ENCODE peak calls at places on chromosomes 16 and 17, in four cellular contexts. R is SK-N-SH, J is GM12878, X is H1. C is an unnamed sample.

GRCh38 chr17:45410144-45411091 is 22.3 kb downstream of the ARHGAP27 start:
- DNase-seq in R (peak), J (no peak), X (no peak), C (no peak)

GRCh38 chr16:22816475-22816874 is 2.5 kb downstream of the HS3ST2 start:
- DNase-seq in X (no peak), R (no peak), J (no peak), C (no peak)

GRCh38 chr16:12147681-12148479 is 171.3 kb downstream of the SNX29 start:
- DNase-seq in X (peak), J (no peak), R (no peak), C (no peak)

GRCh38 chr16:49465661-49466528 is 92.3 kb downstream of the C16orf78 start:
- DNase-seq in J (no peak), R (no peak), X (peak), C (no peak)

GRCh38 chr16:89063768-89064320 is 29.8 kb upstream of the ACSF3 start:
- DNase-seq in J (no peak), R (no peak), X (no peak), C (no peak)

GRCh38 chr16:84159800-84160199 is 14.7 kb downstream of the DNAAF1 start:
- DNase-seq in J (no peak), R (no peak), X (no peak), C (no peak)

GRCh38 chr17:66152756-66153155 is 39.2 kb downstream of the CEP112 start:
- DNase-seq in X (no peak), R (no peak), J (no peak), C (no peak)

GRCh38 chr17:47660064-47660492 is 10.4 kb downstream of the KPNB1 start:
- DNase-seq in J (peak), X (no peak), R (no peak), C (no peak)

GRCh38 chr17:56744721-56745120 is 89.0 kb downstream of the C17orf67 start:
- DNase-seq in R (no peak), J (no peak), X (no peak), C (no peak)

GRCh38 chr17:5237541-5238016 is 2.9 kb upstream of the SCIMP start:
- DNase-seq in J (peak), R (peak), X (peak), C (peak)

GRCh38 chr16:46427340-46428107 is 193.7 kb downstream of the SHCBP1 start:
- DNase-seq in J (no peak), X (no peak), R (no peak), C (no peak)

GRCh38 chr16:89094252-89094901 is 725 bp downstream of the ACSF3 start:
- DNase-seq in R (peak), X (no peak), J (no peak), C (no peak)

GRCh38 chr16:64829678-64830077 is 292.2 kb downstream of the CDH11 start:
- DNase-seq in X (no peak), J (no peak), R (no peak), C (no peak)

GRCh38 chr17:12983986-12984932 is 33.6 kb downstream of the ELAC2 start:
- DNase-seq in J (no peak), R (no peak), X (no peak), C (no peak)

GRCh38 chr17:19733953-19734526 is 14.1 kb downstream of the ALDH3A1 start:
- DNase-seq in J (no peak), X (no peak), R (no peak), C (no peak)

GRCh38 chr17:75778861-75779249 is 5.8 kb upstream of the UNK start:
- DNase-seq in R (no peak), X (no peak), J (no peak), C (no peak)

GRCh38 chr16:676565-677297 is 1.3 kb downstream of the RHBDL1 start:
- DNase-seq in J (no peak), R (no peak), X (peak), C (no peak)

GRCh38 chr16:20740007-20740883 is 1.4 kb downstream of the THUMPD1 start:
- DNase-seq in X (no peak), R (peak), J (no peak), C (no peak)

GRCh38 chr17:7888184-7888920 is at the start of gene CHD3:
- DNase-seq in J (no peak), R (no peak), X (no peak), C (no peak)

GRCh38 chr16:19884021-19884485 is 595 bp downstream of the GPRC5B start:
- DNase-seq in R (peak), X (peak), J (no peak), C (peak)

GRCh38 chr16:64238576-64238975 is 883.3 kb downstream of the CDH11 start:
- DNase-seq in X (no peak), J (no peak), R (no peak), C (no peak)

GRCh38 chr16:11105038-11105903 is 150.7 kb downstream of the SOCS1 start:
- DNase-seq in R (peak), J (peak), X (no peak), C (peak)

GRCh38 chr16:3058173-3059030 is 7.0 kb upstream of the IL32 start:
- DNase-seq in R (peak), X (peak), J (no peak), C (peak)

GRCh38 chr16:28326881-28327610 is 34.7 kb downstream of the SBK1 start:
- DNase-seq in R (peak), X (peak), J (no peak), C (peak)

GRCh38 chr16:27740496-27741201 is 190.7 kb downstream of the KATNIP start:
- DNase-seq in J (no peak), X (no peak), R (no peak), C (no peak)

GRCh38 chr16:12558641-12559040 is 245.0 kb downstream of the CPPED1 start:
- DNase-seq in J (no peak), X (no peak), R (no peak), C (no peak)

GRCh38 chr17:63826468-63827001 is 696 bp upstream of the PSMC5 start:
- DNase-seq in X (peak), J (no peak), R (peak), C (no peak)

GRCh38 chr16:29745126-29745852 is 501 bp downstream of the C16orf54 start:
- DNase-seq in J (no peak), X (no peak), R (no peak), C (no peak)

GRCh38 chr17:17570207-17570797 is 21.2 kb downstream of the PEMT start:
- DNase-seq in R (peak), X (peak), J (no peak), C (peak)

GRCh38 chr17:61395409-61395982 is 4.1 kb upstream of the TBX2 start:
- DNase-seq in X (peak), J (no peak), R (no peak), C (no peak)

GRCh38 chr17:66518677-66519076 is 216.3 kb downstream of the PRKCA start:
- DNase-seq in J (no peak), R (peak), X (no peak), C (no peak)

DNA sequence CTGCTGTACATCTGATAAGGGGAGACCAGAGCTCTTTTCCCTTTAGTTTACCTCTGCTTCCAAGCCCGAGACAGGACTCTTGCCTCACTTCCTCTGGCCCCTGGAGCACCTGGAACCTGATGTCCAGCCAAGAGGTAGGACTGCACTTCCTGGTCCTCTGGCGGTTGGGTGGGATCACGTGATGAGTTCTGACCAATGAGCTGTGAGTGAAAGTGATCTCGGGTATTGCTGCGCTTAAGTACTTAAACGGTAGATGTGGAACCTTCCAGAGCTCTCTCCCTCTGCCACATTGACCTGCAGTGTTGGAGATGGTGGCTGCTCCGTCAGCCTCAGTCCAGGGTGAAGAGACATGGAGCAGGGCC is 67.0 kb downstream of the SMPD3 start:
- DNase-seq in R (no peak), J (no peak), X (no peak), C (peak)
- H3K9ac ChIP-seq in R (no peak), J (no peak), X (no peak), C (no peak)

DNA sequence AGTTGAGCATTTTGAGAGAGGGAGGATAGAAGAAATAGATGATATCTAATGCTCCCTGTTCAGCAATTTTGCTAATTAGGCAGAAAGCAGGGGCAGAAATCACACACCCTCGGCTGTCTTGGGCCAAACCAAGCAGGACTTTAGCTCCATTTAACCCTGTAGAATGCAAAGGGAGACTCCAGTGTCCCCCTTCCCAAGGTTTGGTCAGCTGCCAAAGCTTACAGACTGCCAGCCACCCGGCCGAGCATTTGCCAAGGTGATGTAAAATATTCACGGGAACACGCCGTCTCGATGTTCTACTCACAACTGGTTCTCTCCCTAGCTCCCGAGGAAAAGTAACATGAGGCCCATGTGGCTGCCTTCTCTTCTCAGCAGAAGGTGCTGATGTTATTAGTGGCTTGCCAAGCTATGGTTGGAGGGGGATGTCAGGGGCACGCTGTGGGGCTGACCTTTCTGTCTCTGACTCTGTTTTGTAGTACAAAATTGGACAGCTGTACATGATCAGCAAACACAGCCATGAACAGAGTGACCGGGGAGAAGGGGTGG is 155.3 kb downstream of the PITPNC1 start:
- DNase-seq in J (no peak), X (no peak), R (no peak), C (no peak)
- TF ChIP-seq NRF1 in J (no peak), X (no peak), R (no peak), C (no peak)

DNA sequence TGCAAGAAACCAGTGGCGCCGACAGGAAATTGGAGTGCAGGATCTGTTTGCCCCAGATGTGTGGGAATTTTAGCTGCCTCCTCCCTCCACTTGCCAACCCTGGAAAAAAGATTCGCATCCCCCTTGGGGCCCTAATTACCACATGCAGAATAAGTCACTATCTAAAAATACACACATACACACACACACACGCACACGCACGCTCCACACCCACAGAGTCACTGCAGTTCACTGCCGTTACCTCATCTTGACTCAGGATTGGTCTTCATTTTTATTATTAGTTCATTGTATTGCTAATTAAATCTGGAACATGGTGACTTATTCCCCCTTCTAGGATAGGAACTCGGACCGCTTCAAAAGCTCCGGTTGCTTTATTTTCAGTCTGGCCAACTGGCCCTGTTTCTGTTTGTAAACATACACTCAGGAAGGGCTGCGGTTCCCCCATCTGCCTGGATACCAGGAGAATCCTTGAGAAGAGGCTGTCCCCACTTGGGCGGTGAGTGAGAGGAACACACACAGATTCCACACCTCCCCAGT is 241.6 kb upstream of the SALL1 start:
- DNase-seq in X (peak), R (no peak), J (no peak), C (no peak)
- H3K9ac ChIP-seq in X (no peak), R (no peak), J (no peak), C (no peak)

DNA sequence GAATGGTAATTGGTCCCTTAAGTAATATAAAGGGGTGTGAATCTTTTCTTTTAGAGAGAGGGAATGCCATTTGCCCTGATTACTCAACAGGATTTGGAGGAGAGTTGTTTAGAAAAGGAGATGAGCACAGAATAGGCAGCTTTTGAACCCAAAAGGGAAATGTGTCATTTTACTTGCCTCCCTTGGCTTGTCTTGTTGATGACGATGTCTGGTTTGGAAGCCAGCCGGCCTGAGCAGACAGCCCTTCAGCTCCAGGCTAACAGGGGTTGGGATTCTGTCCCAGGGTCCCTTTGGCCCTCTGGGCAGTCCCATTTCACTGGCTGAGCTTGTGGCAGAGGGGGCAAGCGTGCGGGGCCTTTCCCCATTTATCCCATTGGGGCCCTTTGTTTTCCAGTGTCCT is 22.3 kb upstream of the PRKAR1A start:
- DNase-seq in R (no peak), X (no peak), J (no peak), C (no peak)
- TF ChIP-seq NRF1 in R (no peak), X (no peak), J (no peak), C (no peak)

DNA sequence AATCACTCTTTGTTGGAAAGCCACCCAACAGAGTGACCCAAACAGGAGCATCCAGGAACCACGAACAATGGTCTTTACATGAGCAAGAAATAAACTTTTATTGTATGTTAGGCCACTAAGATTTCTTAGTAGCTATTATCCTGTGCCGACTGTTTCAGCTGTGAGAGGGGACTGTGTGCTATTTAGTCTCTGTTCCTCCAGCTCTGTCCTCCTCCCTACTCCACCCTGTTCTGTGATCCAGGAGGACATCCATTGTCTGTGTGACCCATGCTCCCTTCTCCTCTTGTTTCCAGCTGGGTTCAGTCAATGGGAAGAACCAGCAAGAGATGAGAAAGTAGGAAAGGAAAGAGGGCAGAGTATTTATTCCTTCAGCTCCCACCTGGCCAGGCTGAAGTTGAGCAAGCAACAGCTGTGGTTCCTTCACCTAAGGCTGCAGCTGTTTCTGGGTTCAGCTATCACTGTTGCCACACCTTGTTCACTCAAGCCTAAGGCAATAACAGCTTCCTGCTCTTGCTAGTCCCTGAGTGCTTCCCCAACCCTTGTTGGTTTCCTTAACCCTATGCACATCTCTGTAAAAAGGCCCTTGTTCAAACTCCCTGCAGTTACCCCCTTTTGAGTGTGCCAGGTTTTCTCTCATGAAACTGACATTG is 14.9 kb upstream of the B4GALNT2 start:
- DNase-seq in X (no peak), R (no peak), J (no peak), C (no peak)
- H3K9ac ChIP-seq in X (no peak), R (no peak), J (no peak), C (no peak)

DNA sequence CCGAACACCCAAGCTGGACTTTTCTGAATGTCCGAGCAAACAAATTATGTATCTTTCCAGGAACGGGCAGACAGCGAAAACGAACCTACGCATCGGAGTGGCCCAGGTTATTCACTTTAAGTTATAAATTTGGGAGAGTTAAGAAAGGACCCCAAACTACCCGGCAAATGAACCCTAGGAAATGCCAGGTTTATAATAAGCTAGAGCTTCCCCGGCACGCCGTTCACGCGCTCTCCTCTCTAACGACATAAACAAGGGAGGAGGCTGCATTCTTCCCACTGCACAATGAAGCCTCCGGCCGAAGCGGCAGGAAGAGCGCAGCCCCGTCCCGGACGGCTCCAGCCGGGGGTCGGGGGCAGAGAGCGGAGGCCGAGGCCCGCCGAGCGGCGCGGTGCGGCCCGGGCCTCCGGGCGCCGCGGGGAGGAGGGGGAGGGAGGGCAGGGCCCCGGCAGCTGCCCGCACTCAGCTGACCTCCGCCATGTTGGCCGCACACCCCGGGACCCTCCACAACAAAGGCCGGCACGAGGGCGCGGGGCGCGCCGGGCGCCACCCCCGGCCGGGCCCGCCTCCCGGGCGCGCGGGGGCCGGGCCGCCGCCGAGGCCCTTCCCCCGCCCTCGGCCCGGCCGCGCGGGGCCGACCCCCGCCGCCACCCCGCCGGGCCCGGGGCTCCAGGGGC is 770 bp downstream of the SIAH1 start:
- DNase-seq in R (peak), J (no peak), X (peak), C (peak)
- TF ChIP-seq NRF1 in R (no peak), J (no peak), X (no peak), C (no peak)

GRCh38 chr16:5768445-5768844 is 670.9 kb upstream of the EEF2KMT start:
- DNase-seq in J (no peak), X (no peak), R (no peak), C (no peak)

GRCh38 chr16:5770118-5770517 is 672.5 kb upstream of the EEF2KMT start:
- DNase-seq in X (no peak), J (no peak), R (no peak), C (no peak)

DNA sequence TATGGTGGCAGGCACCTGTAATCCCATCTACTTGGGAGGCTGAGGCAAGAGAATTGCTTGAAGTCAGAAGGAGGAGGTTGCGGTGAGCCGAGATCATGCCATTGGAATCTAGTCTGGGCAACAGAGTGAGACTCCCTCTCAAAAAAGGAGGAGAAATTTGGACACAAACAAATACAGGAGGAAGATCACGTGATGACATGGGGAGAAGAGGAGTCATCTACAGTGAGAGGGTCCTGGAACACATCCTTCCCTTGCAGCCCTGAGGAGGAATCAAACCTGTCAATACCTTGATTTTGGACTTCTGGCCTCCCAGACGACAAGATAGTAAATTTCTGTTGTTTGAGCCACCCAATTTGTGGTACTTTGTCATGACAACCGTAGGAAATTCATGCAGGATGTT is 671.9 kb upstream of the EEF2KMT start:
- DNase-seq in R (no peak), X (no peak), J (no peak), C (no peak)
- H3K9ac ChIP-seq in R (no peak), X (no peak), J (no peak), C (no peak)

DNA sequence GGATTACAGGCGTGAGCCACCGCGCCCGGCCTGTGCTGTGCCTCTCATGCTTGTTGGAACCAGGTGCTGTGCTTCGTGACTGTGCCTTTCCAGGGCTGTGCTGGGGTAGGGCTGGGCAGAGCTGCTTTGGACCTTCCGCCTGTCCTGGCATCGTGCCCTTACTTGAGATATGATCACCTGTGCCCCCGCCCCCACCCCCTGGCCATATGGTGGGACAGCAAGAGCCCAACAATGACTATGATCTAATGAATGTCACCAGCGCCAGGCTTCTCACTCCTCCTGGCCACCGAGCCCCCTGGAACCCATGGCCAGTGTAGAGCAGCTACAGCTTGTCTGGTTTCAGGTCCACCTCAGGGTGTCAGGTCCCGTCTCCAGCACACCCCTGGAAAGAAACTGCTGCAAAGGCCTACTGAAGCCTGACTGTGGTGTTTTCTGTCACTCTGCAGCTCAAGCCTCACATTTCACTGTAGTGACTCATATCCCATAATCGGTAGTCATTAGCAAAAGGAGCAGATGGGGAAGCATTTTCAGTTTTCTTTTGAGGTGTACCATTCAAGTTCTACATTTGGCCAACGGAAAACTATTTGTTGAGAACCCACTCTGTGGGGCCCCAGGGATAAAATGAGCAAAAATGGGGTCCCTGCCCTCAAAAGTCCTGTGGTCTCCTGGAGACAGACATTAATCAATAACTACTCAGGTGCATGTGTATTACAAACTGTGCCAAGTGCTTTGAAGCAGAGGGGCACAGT is 22.1 kb downstream of the FCSK start:
- DNase-seq in X (no peak), J (peak), R (peak), C (no peak)
- TF ChIP-seq NRF1 in X (no peak), J (no peak), R (no peak), C (no peak)

C was measured in K562.